ENCODE peak calls at places on chromosomes 4 and X, in seven cellular contexts. N is GM23248, X is neural progenitor cell, Y is PC-3, K is GM23338, W is MM.1S, D is SK-N-SH. Z is an unnamed sample.

GRCh38 chrX:38991656-38992558 is 190.6 kb downstream of the MID1IP1 start:
- DNase-seq in K (no peak), Y (peak; percentile 50), D (no peak), X (no peak), N (peak; percentile 32), W (no peak), Z (no peak)

GRCh38 chr4:19945979-19946380 is 305.7 kb upstream of the SLIT2 start:
- DNase-seq in D (no peak), X (no peak), K (no peak), W (no peak), N (peak; percentile 93), Y (peak; percentile 87), Z (peak; percentile 41)

GRCh38 chr4:19030048-19030447 is 1008.5 kb upstream of the LCORL start:
- DNase-seq in N (no peak), K (peak; percentile 26), X (peak; percentile 18), W (no peak), D (no peak), Y (no peak), Z (peak; percentile 3)

GRCh38 chrX:118637997-118638396 is 89.4 kb upstream of the IL13RA1 start:
- DNase-seq in K (peak; percentile 18), N (peak; percentile 10), D (no peak), Y (peak; percentile 44), X (peak; percentile 3), W (no peak), Z (no peak)

GRCh38 chrX:77160301-77160700 is 286.9 kb upstream of the FGF16 start:
- DNase-seq in N (peak; percentile 37), W (no peak), K (peak; percentile 49), X (peak; percentile 29), Y (peak; percentile 13), D (no peak), Z (no peak)

GRCh38 chr4:11700751-11701226 is 272.1 kb upstream of the HS3ST1 start:
- DNase-seq in Y (peak; percentile 86), X (no peak), N (no peak), K (no peak), D (no peak), W (no peak), Z (peak; percentile 70)

GRCh38 chrX:155094468-155095061 is 23.3 kb downstream of the BRCC3 start:
- DNase-seq in D (peak; percentile 57), K (peak; percentile 36), X (peak; percentile 45), Y (peak; percentile 58), N (peak; percentile 49), W (peak; percentile 40), Z (no peak)

GRCh38 chrX:16882702-16883486 is 12.7 kb upstream of the RBBP7 start:
- DNase-seq in X (peak; percentile 84), N (peak; percentile 66), Y (peak; percentile 85), K (peak; percentile 78), D (peak; percentile 70), W (peak; percentile 74), Z (peak; percentile 56)

GRCh38 chrX:118254611-118255010 is 91.3 kb upstream of the WDR44 start:
- DNase-seq in N (peak; percentile 35), W (peak; percentile 68), D (peak; percentile 38), Y (peak; percentile 76), K (peak; percentile 59), X (peak; percentile 60), Z (peak; percentile 34)

GRCh38 chr4:2798399-2799301 is 5.8 kb downstream of the SH3BP2 start:
- DNase-seq in X (peak; percentile 4), K (no peak), W (no peak), Y (no peak), N (no peak), D (peak; percentile 92), Z (peak; percentile 98)

GRCh38 chrX:10110984-10111363 is 45.8 kb upstream of the CLCN4 start:
- DNase-seq in W (peak; percentile 57), Y (no peak), K (no peak), X (no peak), N (peak; percentile 43), D (no peak), Z (no peak)

GRCh38 chrX:10106801-10107200 is 50.0 kb upstream of the CLCN4 start:
- DNase-seq in N (no peak), Y (no peak), K (no peak), W (peak; percentile 84), X (no peak), D (no peak), Z (no peak)

GRCh38 chrX:10110316-10110932 is 46.4 kb upstream of the CLCN4 start:
- DNase-seq in N (no peak), X (no peak), W (peak; percentile 38), K (no peak), D (no peak), Y (no peak), Z (no peak)

GRCh38 chrX:10109695-10110094 is 47.1 kb upstream of the CLCN4 start:
- DNase-seq in N (peak; percentile 8), X (no peak), D (no peak), K (no peak), W (no peak), Y (no peak), Z (no peak)

DNA sequence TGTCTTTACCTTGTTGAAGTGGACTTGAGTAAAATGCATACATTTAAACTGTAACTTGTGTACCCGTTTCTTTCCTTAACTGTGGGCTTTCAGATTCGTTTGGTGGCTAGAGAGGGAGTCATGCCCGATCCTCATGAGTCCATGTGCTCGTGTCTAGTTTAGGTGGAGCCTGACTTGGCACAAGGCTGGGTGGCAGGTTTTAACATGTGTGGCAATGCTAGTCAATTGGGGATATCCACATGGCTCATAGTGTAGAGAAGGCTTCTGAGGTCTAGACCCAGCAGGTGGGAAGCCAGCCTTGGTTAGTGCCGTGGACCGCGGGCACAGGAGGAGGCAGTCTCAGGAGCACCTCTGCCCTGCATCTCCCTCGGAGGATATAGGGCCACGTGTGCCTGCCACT is 48.5 kb upstream of the CLCN4 start:
- DNase-seq in D (no peak), W (no peak), K (no peak), Y (no peak), X (no peak), N (no peak), Z (no peak)
- H3F3A ChIP-seq in D (no peaks in the 10 kb centered on the region), W (peaks cover 56% of the 10 kb centered on the region), K (no peaks in the 10 kb centered on the region), Y (no peaks in the 10 kb centered on the region), X (no peaks in the 10 kb centered on the region), N (no peaks in the 10 kb centered on the region), Z (no peaks in the 10 kb centered on the region)

DNA sequence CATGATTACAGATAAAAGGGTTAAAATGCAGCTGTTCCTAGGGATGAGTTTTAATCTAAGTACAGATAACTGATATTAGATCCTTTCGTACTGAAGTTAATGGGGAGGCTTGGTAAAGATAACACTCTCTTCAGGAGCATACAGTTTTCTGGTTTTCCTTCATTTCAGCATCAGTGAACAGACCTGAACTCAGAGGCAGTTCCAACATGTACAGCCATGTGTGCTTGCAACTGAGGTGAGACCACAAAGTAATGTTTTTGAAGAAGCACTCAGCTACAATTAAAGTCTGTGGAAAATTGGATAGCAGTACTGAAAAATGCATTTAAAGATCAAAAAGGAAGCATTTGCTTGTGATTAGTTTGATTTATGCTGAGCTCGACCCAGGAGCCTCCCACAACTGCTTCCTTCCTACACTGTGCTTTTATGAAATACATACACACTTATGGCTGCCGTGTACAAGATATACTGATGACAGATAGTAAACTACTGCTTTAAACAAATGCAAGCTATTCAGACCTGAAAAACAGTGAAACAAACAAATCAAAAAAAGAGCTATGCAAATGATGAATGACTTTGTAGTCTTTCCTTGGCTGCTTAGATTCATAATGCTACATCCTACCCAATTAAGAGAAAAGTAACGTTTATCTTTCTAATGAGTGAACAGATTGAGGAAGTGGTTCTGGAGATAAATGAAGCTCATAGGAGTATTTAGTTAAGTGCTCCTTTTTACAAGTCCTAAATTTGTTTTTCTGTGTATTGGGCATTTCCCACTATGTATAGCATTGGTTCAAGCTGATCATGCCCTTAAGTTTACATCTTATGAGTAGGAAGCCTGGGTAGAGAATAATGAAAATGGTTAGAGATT is 68.4 kb downstream of the PDLIM5 start:
- DNase-seq in X (no peak), D (no peak), Y (no peak), W (no peak), N (no peak), K (no peak), Z (no peak)
- H3K27ac ChIP-seq in X (no peak overlapping the region), D (no peak overlapping the region), Y (no peak overlapping the region), W (no peak overlapping the region), N (no peak overlapping the region), K (no peak overlapping the region), Z (no peak overlapping the region)

GRCh38 chrX:101388604-101389003 is 2.2 kb upstream of the RPL36A start:
- DNase-seq in Y (no peak), W (no peak), N (no peak), K (no peak), D (no peak), X (no peak), Z (no peak)

GRCh38 chrX:101393530-101394305 is 2.9 kb downstream of the RPL36A start:
- DNase-seq in K (no peak), W (no peak), D (no peak), N (no peak), X (no peak), Y (no peak), Z (no peak)

GRCh38 chrX:101390664-101391525 is at the start of gene RPL36A:
- DNase-seq in Y (peak; percentile 93), N (peak; percentile 92), K (peak; percentile 94), X (peak; percentile 93), W (peak; percentile 92), D (peak; percentile 83), Z (peak; percentile 85)

GRCh38 chrX:101394372-101394771 is 3.6 kb downstream of the RPL36A start:
- DNase-seq in X (no peak), D (no peak), K (no peak), N (no peak), Y (no peak), W (no peak), Z (no peak)

GRCh38 chrX:101391831-101392230 is 1.0 kb downstream of the RPL36A start:
- DNase-seq in K (no peak), N (no peak), W (no peak), X (no peak), D (no peak), Y (no peak), Z (no peak)
- H3F3A ChIP-seq in K (peaks cover 29% of the 10 kb centered on the region), N (peaks cover 53% of the 10 kb centered on the region), W (peaks cover 12% of the 10 kb centered on the region), X (peaks cover 51% of the 10 kb centered on the region), D (peaks cover 32% of the 10 kb centered on the region), Y (no peaks in the 10 kb centered on the region), Z (peaks cover 53% of the 10 kb centered on the region)

GRCh38 chrX:43804021-43804420 is 78.2 kb downstream of the MAOB start:
- DNase-seq in Y (peak; percentile 56), D (no peak), W (no peak), X (no peak), N (no peak), K (no peak), Z (no peak)
- H3K27ac ChIP-seq in Y (peak overlapping the region; percentile 82), D (no peak overlapping the region), W (no peak overlapping the region), X (no peak overlapping the region), N (no peak overlapping the region), K (no peak overlapping the region), Z (no peak overlapping the region)

GRCh38 chr4:82425478-82425877 is 4.8 kb downstream of the HNRNPDL start:
- DNase-seq in Y (no peak), W (no peak), D (no peak), X (no peak), N (no peak), K (no peak), Z (no peak)
- H3F3A ChIP-seq in Y (peaks cover 19% of the 10 kb centered on the region), W (peaks cover 57% of the 10 kb centered on the region), D (peaks cover 45% of the 10 kb centered on the region), X (peaks cover 79% of the 10 kb centered on the region), N (peaks cover 79% of the 10 kb centered on the region), K (peaks cover 58% of the 10 kb centered on the region), Z (peaks cover 67% of the 10 kb centered on the region)

Z was measured in PC-9.